ENCODE peak calls at places on chromosomes 12 and 14, in seven cellular contexts. G is ascending aorta, V is A549, F is IMR-90, M is GM23248, I is DND-41, B is colonic mucosa. C is an unnamed sample.
A peak's percentile ranks its signal among the peaks of the same experiment; 100 is the strongest.

GRCh38 chr14:67764496-67764895 is 51.9 kb downstream of the ZFYVE26 start:
- DNase-seq in G (no peak), B (peak; percentile 41), V (no peak), I (no peak), M (no peak), F (no peak), C (no peak)

GRCh38 chr12:57242691-57243454 is 8.1 kb downstream of the STAC3 start:
- DNase-seq in G (no peak), F (peak; percentile 35), M (peak; percentile 51), B (peak; percentile 72), I (peak; percentile 79), V (peak; percentile 81), C (peak; percentile 50)

GRCh38 chr14:83044001-83044400 is 1510.3 kb upstream of the SEL1L start:
- DNase-seq in I (no peak), V (no peak), B (no peak), G (no peak), M (no peak), F (no peak), C (no peak)

GRCh38 chr14:88166616-88167015 is 156.5 kb downstream of the KCNK10 start:
- DNase-seq in M (peak; percentile 29), V (peak; percentile 10), B (no peak), G (no peak), I (no peak), F (peak; percentile 11), C (no peak)

GRCh38 chr14:53190938-53191337 is 37.8 kb upstream of the DDHD1 start:
- DNase-seq in F (peak; percentile 12), B (no peak), V (no peak), M (peak; percentile 28), G (no peak), I (no peak), C (no peak)

GRCh38 chr14:93946506-93947170 is 19.5 kb downstream of the FAM181A start:
- DNase-seq in F (peak; percentile 28), M (no peak), G (no peak), B (no peak), I (no peak), V (no peak), C (no peak)

GRCh38 chr14:92563359-92563758 is 49.8 kb downstream of the RIN3 start:
- DNase-seq in V (no peak), M (peak; percentile 69), G (no peak), I (no peak), F (peak; percentile 55), B (no peak), C (no peak)

GRCh38 chr12:53045646-53046045 is 4.2 kb upstream of the TNS2 start:
- DNase-seq in F (no peak), V (no peak), I (no peak), M (peak; percentile 37), B (peak; percentile 30), G (no peak), C (no peak)

GRCh38 chr12:92608418-92609091 is 94.2 kb upstream of the PLEKHG7 start:
- DNase-seq in I (no peak), M (peak; percentile 72), G (no peak), B (peak; percentile 26), V (peak; percentile 27), F (peak; percentile 67), C (no peak)

GRCh38 chr14:90491221-90491867 is 94.5 kb downstream of the CALM1 start:
- DNase-seq in B (no peak), M (peak; percentile 67), F (peak; percentile 58), I (no peak), V (no peak), G (peak; percentile 45), C (no peak)

GRCh38 chr14:101962503-101962874 is 1.9 kb upstream of the DYNC1H1 start:
- DNase-seq in F (peak; percentile 93), V (peak; percentile 88), I (no peak), M (peak; percentile 91), B (peak; percentile 59), G (no peak), C (no peak)

GRCh38 chr12:110657747-110658146 is 31.2 kb downstream of the HVCN1 start:
- DNase-seq in V (no peak), G (no peak), F (no peak), M (no peak), B (no peak), I (no peak), C (no peak)

GRCh38 chr12:76080729-76081415 is 3.6 kb downstream of the NAP1L1 start:
- DNase-seq in I (no peak), F (no peak), B (no peak), M (peak; percentile 22), V (peak; percentile 38), G (no peak), C (no peak)

GRCh38 chr12:3604750-3605638 is 114.0 kb downstream of the PRMT8 start:
- DNase-seq in B (peak; percentile 53), I (no peak), F (no peak), V (no peak), G (no peak), M (no peak), C (no peak)

GRCh38 chr12:100820314-100820713 is 25.7 kb downstream of the ANO4 start:
- DNase-seq in I (no peak), B (no peak), F (peak; percentile 67), G (no peak), M (no peak), V (no peak), C (no peak)

GRCh38 chr12:117119592-117120198 is 20.5 kb upstream of the TESC start:
- DNase-seq in M (no peak), G (no peak), I (peak; percentile 59), V (peak; percentile 56), B (peak; percentile 38), F (no peak), C (peak; percentile 35)

GRCh38 chr14:22898302-22898894 is 15.4 kb downstream of the REM2 start:
- DNase-seq in V (no peak), B (no peak), I (no peak), M (peak; percentile 91), F (peak; percentile 88), G (no peak), C (no peak)

DNA sequence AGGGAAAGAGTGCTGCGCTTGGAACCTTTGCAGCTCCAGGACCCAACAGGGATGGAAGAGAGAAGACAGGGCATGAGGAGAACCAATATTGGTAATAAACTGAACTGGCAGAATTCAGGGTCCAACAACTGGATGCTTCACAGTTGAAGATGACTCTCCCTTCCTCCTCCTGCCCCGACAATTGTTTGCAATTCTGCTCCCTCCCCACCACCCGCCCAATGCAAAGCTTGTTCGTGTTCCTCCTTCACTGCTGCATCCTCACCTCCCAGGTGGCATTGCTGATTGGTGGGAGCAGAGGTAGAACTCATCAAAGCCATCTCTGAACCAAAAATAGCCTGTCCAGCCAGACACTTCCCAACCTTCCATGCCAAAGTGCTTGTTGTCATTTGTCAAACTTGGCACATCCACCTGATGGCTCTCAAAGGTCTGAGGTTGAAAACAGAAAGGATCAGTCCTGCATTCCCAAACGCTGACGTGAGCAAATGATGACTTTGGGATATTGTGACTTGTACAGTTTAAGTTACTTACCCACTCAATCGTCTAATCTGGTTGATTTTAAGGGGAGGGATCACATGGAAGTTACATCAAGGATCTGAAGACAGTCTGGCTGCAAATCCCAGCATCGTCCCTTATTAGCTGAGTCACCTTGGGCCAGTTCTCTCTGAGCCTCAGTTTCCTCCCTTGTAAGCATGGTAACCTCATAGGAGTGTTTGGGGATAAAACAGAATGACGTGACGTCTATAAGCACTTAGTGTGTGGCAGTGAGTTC is 242.6 kb upstream of the CRY1 start:
- DNase-seq in B (no peak), V (peak; percentile 33), I (no peak), F (no peak), G (no peak), M (no peak), C (no peak)
- H3K27ac ChIP-seq in B (no peak overlapping the region), V (peak overlapping the region; percentile 64), I (no peak overlapping the region), F (no peak overlapping the region), G (no peak overlapping the region), M (no peak overlapping the region), C (no peak overlapping the region)

GRCh38 chr12:77938301-77938700 is 107.6 kb downstream of the NAV3 start:
- DNase-seq in I (no peak), F (no peak), M (peak; percentile 2), B (no peak), V (no peak), G (no peak), C (no peak)

GRCh38 chr12:77940011-77940423 is 109.3 kb downstream of the NAV3 start:
- DNase-seq in M (peak; percentile 93), I (no peak), F (peak; percentile 93), G (no peak), V (peak; percentile 29), B (no peak), C (no peak)

GRCh38 chr12:77941396-77941795 is 110.7 kb downstream of the NAV3 start:
- DNase-seq in B (no peak), V (no peak), G (no peak), I (no peak), F (no peak), M (peak; percentile 21), C (no peak)

GRCh38 chr12:77943466-77943865 is 112.8 kb downstream of the NAV3 start:
- DNase-seq in V (peak; percentile 37), G (no peak), I (no peak), B (no peak), F (peak; percentile 87), M (peak; percentile 88), C (no peak)

GRCh38 chr12:77940566-77940965 is 109.9 kb downstream of the NAV3 start:
- DNase-seq in M (peak; percentile 72), F (peak; percentile 61), V (no peak), I (no peak), B (no peak), G (no peak), C (no peak)
- H3K9me3 ChIP-seq in M (no peaks in the 10 kb centered on the region), F (no peaks in the 10 kb centered on the region), V (no peaks in the 10 kb centered on the region), I (no peaks in the 10 kb centered on the region), B (no peaks in the 10 kb centered on the region), G (no peaks in the 10 kb centered on the region), C (no peaks in the 10 kb centered on the region)

GRCh38 chr12:104596876-104597833 is 140.4 kb downstream of the CHST11 start:
- DNase-seq in F (no peak), I (no peak), G (no peak), B (no peak), M (no peak), V (no peak), C (no peak)
- H3K27ac ChIP-seq in F (no peak overlapping the region), I (peak overlapping the region; percentile 9), G (no peak overlapping the region), B (no peak overlapping the region), M (no peak overlapping the region), V (no peak overlapping the region), C (no peak overlapping the region)

GRCh38 chr12:128867466-128867865 is 14.2 kb downstream of the GLT1D1 start:
- DNase-seq in I (no peak), B (no peak), M (no peak), V (no peak), G (no peak), F (no peak), C (no peak)

GRCh38 chr12:128861226-128862016 is 8.1 kb downstream of the GLT1D1 start:
- DNase-seq in G (no peak), M (no peak), F (no peak), V (no peak), I (no peak), B (no peak), C (no peak)

GRCh38 chr12:128859311-128859710 is 6.0 kb downstream of the GLT1D1 start:
- DNase-seq in I (no peak), M (no peak), V (no peak), B (no peak), F (no peak), G (no peak), C (no peak)

GRCh38 chr12:128864516-128865186 is 11.4 kb downstream of the GLT1D1 start:
- DNase-seq in B (no peak), I (no peak), F (no peak), V (no peak), G (no peak), M (no peak), C (no peak)

DNA sequence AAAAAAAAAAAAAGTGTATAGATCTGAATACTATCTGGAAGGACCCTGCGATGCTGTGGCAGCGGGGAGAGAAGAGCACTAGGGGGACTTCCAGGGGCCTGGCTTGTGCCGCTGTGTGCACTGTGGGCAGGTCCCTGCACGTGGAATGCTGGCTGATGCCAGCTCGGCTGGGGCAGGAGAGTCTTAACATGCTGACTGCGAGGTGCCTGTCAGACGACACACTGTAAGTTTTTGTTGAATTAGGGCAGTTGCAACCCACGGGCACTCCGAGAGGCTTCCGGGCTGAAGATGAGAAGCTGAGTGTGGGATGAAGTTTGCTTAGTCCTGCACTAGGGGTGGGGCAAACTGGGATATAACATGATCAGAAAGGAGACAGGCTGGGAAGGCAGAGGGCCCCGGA is 10.7 kb downstream of the GLT1D1 start:
- DNase-seq in G (no peak), F (no peak), I (no peak), V (no peak), M (no peak), B (no peak), C (no peak)
- H3K9me3 ChIP-seq in G (no peaks in the 10 kb centered on the region), F (peaks cover 28% of the 10 kb centered on the region), I (no peaks in the 10 kb centered on the region), V (no peaks in the 10 kb centered on the region), M (no peaks in the 10 kb centered on the region), B (no peaks in the 10 kb centered on the region), C (no peaks in the 10 kb centered on the region)

C was measured in CD8-positive, alpha-beta T cell.